ENCODE peak calls at places on chromosome 15, in four cellular contexts. L is breast epithelium, Q is prostate gland, J is SK-N-SH. S is an unnamed sample.

GRCh38 chr15:40327338-40327917 is 3.9 kb downstream of the INAFM2 start:
- DNase-seq in J (no peak), L (no peak), Q (no peak), S (no peak)

GRCh38 chr15:41233367-41233771 is 2.3 kb downstream of the CHP1 start:
- DNase-seq in L (no peak), Q (no peak), J (no peak), S (no peak)

GRCh38 chr15:38259134-38259533 is 6.5 kb downstream of the SPRED1 start:
- DNase-seq in J (no peak), Q (no peak), L (no peak), S (no peak)

GRCh38 chr15:95287774-95288173 is 1042.7 kb upstream of the NR2F2 start:
- DNase-seq in J (no peak), Q (no peak), L (no peak), S (no peak)

GRCh38 chr15:65476942-65477341 is 40.5 kb downstream of the DPP8 start:
- DNase-seq in L (no peak), Q (no peak), J (no peak), S (no peak)

GRCh38 chr15:35818846-35819245 is 272.9 kb upstream of the DPH6 start:
- DNase-seq in J (no peak), Q (no peak), L (no peak), S (no peak)

GRCh38 chr15:28191832-28192231 is 92.7 kb upstream of the OCA2 start:
- DNase-seq in L (no peak), J (peak; percentile 89), Q (peak; percentile 37), S (no peak)

GRCh38 chr15:70351941-70352774 is 254.4 kb upstream of the TLE3 start:
- DNase-seq in J (no peak), Q (no peak), L (no peak), S (no peak)

GRCh38 chr15:43260011-43260615 is 6.6 kb downstream of the TGM5 start:
- DNase-seq in L (no peak), J (no peak), Q (no peak), S (no peak)

GRCh38 chr15:100786901-100787566 is 92.6 kb upstream of the ALDH1A3 start:
- DNase-seq in Q (no peak), L (peak; percentile 4), J (no peak), S (no peak)

GRCh38 chr15:29822100-29822684 is at the start of gene TJP1:
- DNase-seq in Q (peak; percentile 75), J (peak; percentile 95), L (peak; percentile 55), S (no peak)

GRCh38 chr15:67917037-67917436 is 77.2 kb upstream of the RNU6-1 start:
- DNase-seq in L (no peak), Q (peak; percentile 32), J (no peak), S (no peak)
- TF ChIP-seq CTCF in L (no peak), Q (no peak), J (no peak), S (no peak)

GRCh38 chr15:86773766-86774165 is 694.1 kb downstream of the AGBL1 start:
- DNase-seq in J (no peak), L (no peak), Q (no peak), S (no peak)
- H3K27ac ChIP-seq in J (no peak overlapping the region), L (no peak overlapping the region), Q (no peak overlapping the region), S (no peak overlapping the region)

DNA sequence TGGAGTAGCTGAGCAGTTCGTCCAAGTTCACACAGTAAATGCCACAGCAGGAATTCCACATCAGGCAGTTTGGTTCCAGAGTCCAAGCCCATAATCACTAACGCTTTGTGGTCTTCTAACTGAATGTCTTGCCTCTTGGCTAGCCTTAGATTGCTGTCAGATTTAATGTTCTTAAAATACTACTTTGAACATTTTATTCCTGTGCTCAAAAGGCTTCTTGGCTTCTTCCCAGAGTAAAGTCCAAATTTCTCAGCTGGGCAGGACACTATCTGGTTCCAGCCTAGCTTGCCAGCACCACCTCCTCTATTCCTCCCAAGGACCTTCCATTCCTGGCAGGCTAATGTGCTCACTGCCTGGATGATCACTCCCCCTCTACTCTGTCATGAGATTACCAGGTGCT is 256.9 kb downstream of the SQOR start:
- DNase-seq in Q (peak; percentile 77), L (no peak), J (no peak), S (no peak)
- TF ChIP-seq POLR2AphosphoS5 in Q (peak; percentile 73), L (no peak), J (no peak), S (no peak)

GRCh38 chr15:57557810-57558209 is 33.9 kb upstream of the MYZAP start:
- DNase-seq in Q (no peak), J (no peak), L (no peak), S (no peak)

GRCh38 chr15:57562220-57562769 is 29.4 kb upstream of the MYZAP start:
- DNase-seq in Q (no peak), L (no peak), J (peak; percentile 55), S (no peak)

GRCh38 chr15:57559875-57560274 is 31.8 kb upstream of the MYZAP start:
- DNase-seq in Q (peak; percentile 49), J (peak; percentile 56), L (peak; percentile 44), S (peak; percentile 45)

GRCh38 chr15:57563416-57563815 is 28.3 kb upstream of the MYZAP start:
- DNase-seq in Q (no peak), L (no peak), J (no peak), S (no peak)

DNA sequence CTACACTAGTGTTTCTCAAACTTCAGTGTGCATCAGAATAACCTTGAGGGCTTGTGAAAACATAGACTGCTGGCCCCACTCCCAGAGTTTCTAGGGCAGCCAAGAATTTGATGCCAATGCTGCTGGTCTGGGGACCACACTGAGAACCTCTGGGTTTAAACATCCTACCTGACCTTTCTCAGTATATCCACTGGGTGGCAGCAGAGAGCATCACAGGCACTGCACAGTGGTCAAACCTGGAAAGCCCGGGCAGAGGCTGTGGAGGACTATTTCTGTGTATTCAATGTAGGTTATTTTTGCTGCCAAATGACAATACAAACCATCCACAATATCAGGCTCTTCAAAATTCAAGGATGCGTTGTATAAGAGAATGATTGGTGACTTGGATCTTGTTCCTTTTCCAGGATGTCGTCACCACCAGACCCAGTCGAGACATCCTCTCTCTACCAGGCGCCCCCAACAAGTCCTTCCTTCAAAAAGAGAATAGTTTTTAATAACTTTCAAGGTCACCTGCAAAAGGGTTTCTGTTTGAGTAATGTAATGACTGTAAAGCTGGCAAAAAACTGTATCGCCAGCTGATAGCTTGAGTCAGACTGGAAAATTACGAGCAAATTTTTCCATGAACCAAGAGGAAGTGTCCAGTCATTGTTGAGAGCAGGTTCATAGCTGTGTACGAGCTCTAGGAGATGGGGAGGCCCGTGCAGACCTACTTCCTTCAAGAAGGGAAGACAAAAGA is 30.6 kb upstream of the MYZAP start:
- DNase-seq in L (peak; percentile 58), Q (peak; percentile 78), J (peak; percentile 73), S (peak; percentile 48)
- TF ChIP-seq CTCF in L (peak; percentile 74), Q (peak; percentile 92), J (peak; percentile 91), S (peak; percentile 94)

GRCh38 chr15:63040954-63041353 is 1.6 kb upstream of the TPM1 start:
- DNase-seq in Q (no peak), J (peak; percentile 70), L (no peak), S (no peak)

GRCh38 chr15:63040509-63040908 is 2.0 kb upstream of the TPM1 start:
- DNase-seq in Q (no peak), J (no peak), L (no peak), S (no peak)

GRCh38 chr15:63042879-63043340 is 363 bp downstream of the TPM1 start:
- DNase-seq in J (peak; percentile 64), Q (no peak), L (no peak), S (no peak)

GRCh38 chr15:63041982-63042878 is at the start of gene TPM1:
- DNase-seq in L (peak; percentile 92), J (peak; percentile 83), Q (peak; percentile 63), S (no peak)

GRCh38 chr15:63041402-63041977 is 1.1 kb upstream of the TPM1 start:
- DNase-seq in L (no peak), Q (no peak), J (no peak), S (no peak)
- H3K27ac ChIP-seq in L (peak overlapping the region; percentile 93), Q (peak overlapping the region; percentile 95), J (peak overlapping the region; percentile 91), S (peak overlapping the region; percentile 74)

DNA sequence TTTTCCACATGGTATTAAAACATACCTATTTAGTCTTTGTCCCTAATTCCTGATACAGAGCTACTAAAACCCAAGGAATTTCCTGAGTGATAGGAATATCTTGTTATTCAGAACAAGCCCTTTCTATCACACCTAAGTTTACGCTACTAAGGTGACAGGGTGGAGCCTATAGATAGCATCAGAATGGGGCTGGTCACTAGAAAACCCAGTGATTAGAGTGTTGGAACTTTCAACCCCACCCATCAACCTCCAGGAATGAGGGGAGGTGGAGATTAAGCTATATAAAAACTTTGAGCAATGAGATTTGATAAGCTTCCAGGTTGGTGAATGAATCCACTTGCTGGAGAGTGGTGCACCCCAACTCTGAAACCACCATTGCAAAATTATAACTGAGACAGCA is 62.1 kb upstream of the RNU6-1 start:
- DNase-seq in L (no peak), J (no peak), Q (no peak), S (no peak)
- TF ChIP-seq POLR2AphosphoS5 in L (no peak), J (no peak), Q (no peak), S (no peak)

GRCh38 chr15:90818251-90819210 is 49.9 kb upstream of the FURIN start:
- DNase-seq in L (no peak), J (peak; percentile 40), Q (no peak), S (no peak)
- TF ChIP-seq CTCF in L (no peak), J (peak; percentile 18), Q (no peak), S (no peak)

DNA sequence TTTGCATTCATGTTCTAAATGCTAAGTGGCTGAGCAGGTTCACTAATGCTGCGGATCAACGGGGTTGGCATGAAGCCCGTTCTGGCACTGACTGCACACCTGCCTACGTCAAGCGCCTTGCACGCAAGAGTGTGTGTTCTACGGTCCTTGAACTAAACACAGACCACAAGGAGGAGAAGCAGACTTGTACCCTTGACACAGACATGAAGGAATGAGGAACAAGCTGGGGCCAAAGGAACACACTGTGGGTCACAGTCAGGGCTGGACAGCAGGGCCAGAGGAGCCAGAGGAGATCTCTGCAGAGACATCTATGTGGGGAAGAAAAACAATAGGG is 48.0 kb upstream of the LDHAL6B start:
- DNase-seq in J (no peak), Q (peak; percentile 83), L (no peak), S (no peak)
- H3K27ac ChIP-seq in J (no peak overlapping the region), Q (peak overlapping the region; percentile 83), L (peak overlapping the region; percentile 66), S (no peak overlapping the region)

S was measured in Panc1.